ENCODE peak calls at places on chromosomes 4 and X, in eight cellular contexts. I is stomach, J is vagina, Y is NB4, G is body of pancreas, Q is thyroid gland, R is GM12891, D is lower leg skin. X is an unnamed sample.

GRCh38 chr4:41438564-41438963 is 99.4 kb upstream of the LIMCH1 start:
- DNase-seq in Q (no peak), Y (no peak), G (no peak), R (no peak), I (no peak), J (no peak), D (no peak), X (no peak)

GRCh38 chr4:76585270-76585669 is 150.2 kb downstream of the SHROOM3 start:
- DNase-seq in D (no peak), Q (no peak), G (no peak), I (no peak), Y (no peak), R (no peak), J (no peak), X (no peak)

GRCh38 chrX:110759785-110760184 is 35.8 kb downstream of the CHRDL1 start:
- DNase-seq in Y (no peak), Q (no peak), R (no peak), J (no peak), D (no peak), I (no peak), G (no peak), X (peak; percentile 3)

GRCh38 chr4:83708500-83709175 is 172.7 kb downstream of the GPAT3 start:
- DNase-seq in I (no peak), R (no peak), Y (no peak), Q (peak; percentile 21), J (no peak), G (no peak), D (no peak), X (no peak)

GRCh38 chrX:15441464-15441863 is 51.7 kb downstream of the PIR start:
- DNase-seq in J (no peak), G (no peak), Q (no peak), D (no peak), Y (no peak), I (no peak), R (no peak), X (no peak)

GRCh38 chrX:154412468-154412867 is 1.1 kb downstream of the TAFAZZIN start:
- DNase-seq in D (no peak), I (no peak), J (peak; percentile 91), R (no peak), Q (no peak), Y (peak; percentile 71), G (no peak), X (no peak)

GRCh38 chrX:4805559-4805958 is 1092.1 kb upstream of the PRKX start:
- DNase-seq in R (no peak), J (no peak), Y (no peak), Q (no peak), D (no peak), I (peak; percentile 67), G (peak; percentile 30), X (no peak)

GRCh38 chrX:28709421-28709820 is 122.2 kb downstream of the IL1RAPL1 start:
- DNase-seq in I (no peak), J (no peak), Y (no peak), R (no peak), G (no peak), D (no peak), Q (no peak), X (no peak)

GRCh38 chr4:168587326-168588125 is 90.7 kb downstream of the PALLD start:
- DNase-seq in R (no peak), Q (peak; percentile 41), J (no peak), I (no peak), G (no peak), Y (peak; percentile 32), D (no peak), X (no peak)

GRCh38 chr4:157357887-157358286 is 137.4 kb downstream of the GRIA2 start:
- DNase-seq in G (no peak), Y (no peak), D (no peak), R (no peak), J (no peak), I (no peak), Q (no peak), X (no peak)

GRCh38 chr4:10096201-10096975 is 20.2 kb downstream of the WDR1 start:
- DNase-seq in Y (peak; percentile 84), G (no peak), I (peak; percentile 63), J (no peak), D (peak; percentile 91), R (peak; percentile 62), Q (no peak), X (peak; percentile 89)

GRCh38 chr4:10093801-10094552 is 22.6 kb downstream of the WDR1 start:
- DNase-seq in Y (no peak), R (no peak), D (no peak), J (no peak), Q (peak; percentile 75), G (no peak), I (no peak), X (no peak)

GRCh38 chr4:10095296-10095991 is 21.2 kb downstream of the WDR1 start:
- DNase-seq in D (no peak), G (no peak), Y (peak; percentile 29), J (no peak), R (no peak), I (no peak), Q (no peak), X (no peak)

GRCh38 chr4:10093273-10093621 is 23.4 kb downstream of the WDR1 start:
- DNase-seq in Y (no peak), I (no peak), G (no peak), Q (no peak), J (no peak), R (no peak), D (no peak), X (no peak)

DNA sequence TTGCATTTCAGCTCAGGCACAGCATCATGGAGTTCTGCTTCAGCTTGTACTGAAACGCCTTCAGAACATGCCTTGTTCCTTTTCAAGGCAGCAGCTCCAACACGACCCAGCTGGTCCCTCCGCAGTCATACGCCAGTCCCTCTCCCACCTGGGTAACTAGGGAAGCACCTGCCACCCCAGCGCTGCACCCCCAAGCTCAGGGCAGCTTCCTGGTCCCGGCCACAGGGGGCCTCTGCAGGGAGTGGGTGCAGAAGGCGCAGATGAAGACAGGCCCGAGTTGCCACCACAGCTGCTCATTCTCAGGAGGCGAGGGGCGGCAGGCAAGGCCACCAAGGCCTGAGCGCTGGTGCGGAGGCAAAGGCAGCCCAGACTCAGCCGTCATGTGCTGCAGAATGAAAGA is 21.8 kb downstream of the WDR1 start:
- DNase-seq in G (no peak), I (no peak), J (no peak), D (no peak), R (no peak), Q (no peak), Y (no peak), X (no peak)
- TF ChIP-seq POLR2A in G (no peak), I (no peak), J (no peak), D (no peak), R (no peak), Q (no peak), Y (no peak), X (no peak)

DNA sequence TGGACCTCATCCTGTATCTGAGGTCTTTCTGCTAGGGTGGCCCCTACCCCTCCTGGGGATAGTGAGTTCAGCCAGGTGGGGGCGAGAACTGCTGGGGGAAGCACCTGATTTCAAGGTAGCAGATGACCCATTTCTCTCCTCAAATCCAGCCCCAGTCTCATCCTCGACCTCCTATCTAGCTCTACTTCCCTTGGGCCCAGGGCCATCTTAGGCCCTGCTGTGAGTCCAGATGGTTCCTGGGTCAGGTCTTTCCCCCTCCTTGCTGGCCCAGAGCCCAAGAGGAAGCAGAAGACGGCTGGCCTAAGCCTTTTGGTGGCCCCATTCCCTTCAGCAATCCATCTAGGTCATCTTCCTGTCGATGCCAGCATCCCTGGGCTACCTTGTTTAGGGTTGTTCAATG is 3.3 kb downstream of the CDK16 start:
- DNase-seq in Q (no peak), D (peak; percentile 59), R (no peak), I (no peak), G (no peak), Y (no peak), J (no peak), X (no peak)
- TF ChIP-seq POLR2A in Q (no peak), D (no peak), R (no peak), I (no peak), G (no peak), Y (no peak), J (no peak), X (no peak)

GRCh38 chrX:2607113-2607512 is 84.0 kb upstream of the CD99 start:
- DNase-seq in Q (no peak), I (no peak), D (no peak), R (no peak), J (no peak), Y (no peak), G (no peak), X (no peak)

GRCh38 chrX:2610246-2611170 is 80.6 kb upstream of the CD99 start:
- DNase-seq in J (no peak), G (no peak), Q (no peak), R (no peak), I (no peak), D (no peak), Y (no peak), X (no peak)

GRCh38 chrX:2609431-2610238 is 81.5 kb upstream of the CD99 start:
- DNase-seq in Y (no peak), J (no peak), G (no peak), D (peak; percentile 87), I (no peak), Q (no peak), R (no peak), X (no peak)

DNA sequence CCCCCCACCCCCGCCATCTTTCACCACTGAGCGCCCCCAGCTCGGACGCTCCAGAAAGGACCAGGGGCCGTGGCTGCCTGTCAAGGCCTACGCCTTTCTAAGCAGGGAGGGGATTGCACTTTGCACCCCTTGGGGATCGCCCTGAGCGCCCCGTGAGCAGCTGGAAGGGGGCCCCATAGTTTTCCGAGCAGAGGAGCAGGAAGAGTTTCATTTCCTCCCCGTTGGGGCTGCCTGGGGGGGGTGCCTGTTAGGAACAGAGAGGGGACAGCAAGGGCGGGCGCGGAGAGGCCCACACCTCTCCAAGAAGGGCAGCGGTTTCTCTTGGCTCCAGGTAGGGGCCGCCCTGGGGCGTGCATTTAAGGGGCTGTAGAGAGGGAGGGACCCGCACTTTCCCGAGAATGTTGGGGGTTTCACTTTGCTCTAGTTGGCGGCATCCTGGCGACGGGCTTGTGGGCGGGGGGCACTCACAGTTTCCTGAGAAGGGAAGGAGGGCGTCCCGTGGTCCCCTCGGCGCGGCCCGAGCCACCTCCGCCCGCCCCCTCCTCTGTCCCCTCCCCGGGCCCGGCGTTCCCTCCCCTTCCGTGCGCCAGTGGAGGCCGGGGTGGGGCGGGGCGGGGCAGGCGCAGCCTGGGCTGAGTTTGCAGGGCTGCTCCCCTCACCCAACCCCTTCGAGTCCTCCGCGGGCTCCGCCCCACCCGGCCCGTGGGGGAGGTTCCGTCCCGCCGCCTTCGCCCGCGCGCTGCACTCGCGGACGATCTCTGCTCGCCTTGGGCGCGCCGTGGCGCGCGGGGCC is 82.3 kb upstream of the CD99 start:
- DNase-seq in D (peak; percentile 96), Q (peak; percentile 87), I (peak; percentile 89), Y (peak; percentile 82), J (no peak), R (peak; percentile 92), G (peak; percentile 88), X (peak; percentile 79)
- TF ChIP-seq POLR2A in D (no peak), Q (peak; percentile 59), I (no peak), Y (peak; percentile 27), J (peak; percentile 21), R (no peak), G (peak; percentile 64), X (peak; percentile 60)

DNA sequence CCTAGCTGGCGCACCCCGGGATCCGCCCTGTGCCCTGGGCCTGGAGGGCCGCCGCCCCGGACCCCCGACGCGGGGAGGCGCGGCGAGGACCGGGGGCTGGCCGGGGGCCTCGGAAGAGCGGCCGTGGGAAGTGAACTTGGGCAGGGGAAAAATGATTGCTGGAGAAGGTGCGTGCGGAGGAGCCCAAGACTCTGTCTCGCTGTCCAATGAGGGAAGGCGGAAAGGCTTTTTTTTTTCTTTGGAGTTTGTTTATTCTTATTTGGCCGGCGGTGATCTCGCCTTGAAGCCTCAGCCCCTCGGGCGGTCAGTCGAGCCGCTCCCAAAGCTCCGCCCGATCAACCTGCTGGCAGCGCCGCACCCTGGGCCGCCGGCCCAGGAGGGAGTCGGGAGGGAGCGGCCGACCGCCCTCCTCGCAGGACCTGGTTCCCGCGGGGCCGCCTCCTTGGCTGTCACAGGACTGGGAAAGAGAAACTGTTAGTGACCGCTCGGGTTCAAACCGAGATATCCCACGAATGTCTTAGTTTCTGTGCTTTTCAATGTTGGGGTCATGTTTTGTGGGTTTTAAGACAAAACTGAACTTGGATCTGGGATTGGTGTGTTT is 2.5 kb downstream of the CPEB2 start:
- DNase-seq in Q (peak; percentile 90), J (no peak), R (peak; percentile 8), G (peak; percentile 88), Y (peak; percentile 81), D (peak; percentile 96), I (peak; percentile 93), X (no peak)
- TF ChIP-seq POLR2A in Q (peak; percentile 84), J (peak; percentile 45), R (no peak), G (peak; percentile 83), Y (no peak), D (no peak), I (peak; percentile 49), X (no peak)